ENCODE peak calls at places on chromosomes 2 and 18, in six cellular contexts. One of them, this sample, is unnamed.

GRCh38 chr2:120901213-120901612 is 165.5 kb downstream of the GLI2 start:
- DNase-seq in left ventricle myocardium inferior: peak
- DNase-seq in CD8-positive, alpha-beta T cell: no peak
- DNase-seq in heart right ventricle: no peak
- DNase-seq in astrocyte: no peak
- DNase-seq in foreskin fibroblast: no peak
- DNase-seq in this sample: no peak

GRCh38 chr2:45302011-45302325 is 292.7 kb upstream of the SIX2 start:
- DNase-seq in left ventricle myocardium inferior: no peak
- DNase-seq in CD8-positive, alpha-beta T cell: no peak
- DNase-seq in heart right ventricle: no peak
- DNase-seq in astrocyte: no peak
- DNase-seq in foreskin fibroblast: no peak
- DNase-seq in this sample: no peak

GRCh38 chr2:9250498-9251153 is 44.0 kb downstream of the ASAP2 start:
- DNase-seq in left ventricle myocardium inferior: no peak
- DNase-seq in CD8-positive, alpha-beta T cell: no peak
- DNase-seq in heart right ventricle: no peak
- DNase-seq in astrocyte: no peak
- DNase-seq in foreskin fibroblast: no peak
- DNase-seq in this sample: no peak

GRCh38 chr2:164911832-164912231 is 43.5 kb downstream of the SLC38A11 start:
- DNase-seq in left ventricle myocardium inferior: no peak
- DNase-seq in CD8-positive, alpha-beta T cell: no peak
- DNase-seq in heart right ventricle: no peak
- DNase-seq in astrocyte: no peak
- DNase-seq in foreskin fibroblast: no peak
- DNase-seq in this sample: no peak

GRCh38 chr2:187372213-187372612 is 75.8 kb downstream of the CALCRL start:
- DNase-seq in left ventricle myocardium inferior: no peak
- DNase-seq in CD8-positive, alpha-beta T cell: no peak
- DNase-seq in heart right ventricle: no peak
- DNase-seq in astrocyte: peak
- DNase-seq in foreskin fibroblast: peak
- DNase-seq in this sample: peak

GRCh38 chr2:240525802-240526201 is 32.0 kb downstream of the ANKMY1 start:
- DNase-seq in left ventricle myocardium inferior: no peak
- DNase-seq in CD8-positive, alpha-beta T cell: no peak
- DNase-seq in heart right ventricle: no peak
- DNase-seq in astrocyte: no peak
- DNase-seq in foreskin fibroblast: no peak
- DNase-seq in this sample: no peak

GRCh38 chr2:55161295-55162210 is 70.5 kb downstream of the CLHC1 start:
- DNase-seq in left ventricle myocardium inferior: no peak
- DNase-seq in CD8-positive, alpha-beta T cell: no peak
- DNase-seq in heart right ventricle: no peak
- DNase-seq in astrocyte: no peak
- DNase-seq in foreskin fibroblast: no peak
- DNase-seq in this sample: no peak

GRCh38 chr2:219540784-219541504 is 2.7 kb downstream of the CHPF start:
- DNase-seq in left ventricle myocardium inferior: no peak
- DNase-seq in CD8-positive, alpha-beta T cell: no peak
- DNase-seq in heart right ventricle: no peak
- DNase-seq in astrocyte: no peak
- DNase-seq in foreskin fibroblast: no peak
- DNase-seq in this sample: no peak

GRCh38 chr18:53715243-53715853 is 509.1 kb downstream of the MBD2 start:
- DNase-seq in left ventricle myocardium inferior: no peak
- DNase-seq in CD8-positive, alpha-beta T cell: no peak
- DNase-seq in heart right ventricle: no peak
- DNase-seq in astrocyte: no peak
- DNase-seq in foreskin fibroblast: no peak
- DNase-seq in this sample: no peak

GRCh38 chr2:237270556-237270955 is 143.4 kb downstream of the COL6A3 start:
- DNase-seq in left ventricle myocardium inferior: no peak
- DNase-seq in CD8-positive, alpha-beta T cell: no peak
- DNase-seq in heart right ventricle: no peak
- DNase-seq in astrocyte: no peak
- DNase-seq in foreskin fibroblast: no peak
- DNase-seq in this sample: no peak

GRCh38 chr18:31049189-31049588 is 6.6 kb upstream of the DSC3 start:
- DNase-seq in left ventricle myocardium inferior: no peak
- DNase-seq in CD8-positive, alpha-beta T cell: no peak
- DNase-seq in heart right ventricle: no peak
- DNase-seq in astrocyte: no peak
- DNase-seq in foreskin fibroblast: no peak
- DNase-seq in this sample: no peak

GRCh38 chr2:81060971-81061370 is 756.4 kb upstream of the LRRTM1 start:
- DNase-seq in left ventricle myocardium inferior: no peak
- DNase-seq in CD8-positive, alpha-beta T cell: no peak
- DNase-seq in heart right ventricle: no peak
- DNase-seq in astrocyte: no peak
- DNase-seq in foreskin fibroblast: no peak
- DNase-seq in this sample: no peak

GRCh38 chr2:208222351-208222750 is 32.5 kb downstream of the IDH1 start:
- DNase-seq in left ventricle myocardium inferior: no peak
- DNase-seq in CD8-positive, alpha-beta T cell: no peak
- DNase-seq in heart right ventricle: no peak
- DNase-seq in astrocyte: peak
- DNase-seq in foreskin fibroblast: peak
- DNase-seq in this sample: no peak

GRCh38 chr2:72825271-72826155 is at the start of gene EXOC6B:
- DNase-seq in left ventricle myocardium inferior: peak
- DNase-seq in CD8-positive, alpha-beta T cell: peak
- DNase-seq in heart right ventricle: peak
- DNase-seq in astrocyte: peak
- DNase-seq in foreskin fibroblast: peak
- DNase-seq in this sample: peak
- TF ChIP-seq CTCF in left ventricle myocardium inferior: no peak
- TF ChIP-seq CTCF in CD8-positive, alpha-beta T cell: no peak
- TF ChIP-seq CTCF in heart right ventricle: no peak
- TF ChIP-seq CTCF in astrocyte: no peak
- TF ChIP-seq CTCF in foreskin fibroblast: no peak
- TF ChIP-seq CTCF in this sample: peak

DNA sequence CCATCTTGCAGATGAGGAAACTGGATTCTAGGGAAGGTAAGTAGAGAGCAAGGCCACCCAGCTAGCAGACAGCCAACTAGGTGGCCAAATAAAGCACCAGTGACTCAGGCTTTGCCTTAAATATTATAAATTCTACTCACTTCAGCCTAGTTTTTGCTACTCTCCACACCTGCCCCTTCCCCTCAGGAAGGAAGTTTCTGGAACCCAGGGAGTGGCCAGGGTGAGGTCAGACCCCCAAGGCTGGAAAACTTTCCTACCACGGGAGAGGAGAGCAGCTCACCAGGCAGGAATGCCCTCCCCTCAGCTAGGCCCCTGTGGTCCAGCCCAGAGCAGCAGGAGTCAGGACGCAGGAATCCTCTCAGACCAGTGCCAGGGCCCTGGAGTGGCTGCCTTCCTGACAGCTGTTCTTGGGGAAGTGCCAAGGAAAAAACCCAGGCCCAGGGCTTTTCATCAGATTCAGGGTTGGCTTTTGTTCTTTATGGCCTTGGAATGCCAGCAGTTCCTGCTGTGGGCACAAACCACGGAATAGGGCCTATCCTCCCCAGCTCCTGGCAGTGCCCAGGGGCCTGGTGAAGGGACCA is 5.1 kb upstream of the PAX8 start:
- DNase-seq in left ventricle myocardium inferior: peak
- DNase-seq in CD8-positive, alpha-beta T cell: no peak
- DNase-seq in heart right ventricle: peak
- DNase-seq in astrocyte: peak
- DNase-seq in foreskin fibroblast: peak
- DNase-seq in this sample: peak
- H3K4me3 ChIP-seq in left ventricle myocardium inferior: no peak
- H3K4me3 ChIP-seq in CD8-positive, alpha-beta T cell: no peak
- H3K4me3 ChIP-seq in heart right ventricle: no peak
- H3K4me3 ChIP-seq in astrocyte: no peak
- H3K4me3 ChIP-seq in foreskin fibroblast: no peak
- H3K4me3 ChIP-seq in this sample: no peak

GRCh38 chr2:167966367-167966766 is 281.0 kb downstream of the STK39 start:
- DNase-seq in left ventricle myocardium inferior: no peak
- DNase-seq in CD8-positive, alpha-beta T cell: no peak
- DNase-seq in heart right ventricle: no peak
- DNase-seq in astrocyte: no peak
- DNase-seq in foreskin fibroblast: no peak
- DNase-seq in this sample: no peak

GRCh38 chr2:167963899-167964649 is 283.3 kb downstream of the STK39 start:
- DNase-seq in left ventricle myocardium inferior: no peak
- DNase-seq in CD8-positive, alpha-beta T cell: no peak
- DNase-seq in heart right ventricle: no peak
- DNase-seq in astrocyte: no peak
- DNase-seq in foreskin fibroblast: no peak
- DNase-seq in this sample: no peak

GRCh38 chr2:167962436-167963226 is 284.8 kb downstream of the STK39 start:
- DNase-seq in left ventricle myocardium inferior: no peak
- DNase-seq in CD8-positive, alpha-beta T cell: no peak
- DNase-seq in heart right ventricle: no peak
- DNase-seq in astrocyte: no peak
- DNase-seq in foreskin fibroblast: no peak
- DNase-seq in this sample: no peak

GRCh38 chr2:167965907-167966306 is 281.5 kb downstream of the STK39 start:
- DNase-seq in left ventricle myocardium inferior: no peak
- DNase-seq in CD8-positive, alpha-beta T cell: no peak
- DNase-seq in heart right ventricle: no peak
- DNase-seq in astrocyte: no peak
- DNase-seq in foreskin fibroblast: no peak
- DNase-seq in this sample: no peak

GRCh38 chr2:167964650-167965404 is 282.6 kb downstream of the STK39 start:
- DNase-seq in left ventricle myocardium inferior: no peak
- DNase-seq in CD8-positive, alpha-beta T cell: no peak
- DNase-seq in heart right ventricle: no peak
- DNase-seq in astrocyte: no peak
- DNase-seq in foreskin fibroblast: no peak
- DNase-seq in this sample: no peak
- TF ChIP-seq CTCF in left ventricle myocardium inferior: peak
- TF ChIP-seq CTCF in CD8-positive, alpha-beta T cell: no peak
- TF ChIP-seq CTCF in heart right ventricle: peak
- TF ChIP-seq CTCF in astrocyte: peak
- TF ChIP-seq CTCF in foreskin fibroblast: peak
- TF ChIP-seq CTCF in this sample: peak

GRCh38 chr2:61183815-61184214 is 21.8 kb downstream of the C2orf74 start:
- DNase-seq in left ventricle myocardium inferior: no peak
- DNase-seq in CD8-positive, alpha-beta T cell: no peak
- DNase-seq in heart right ventricle: no peak
- DNase-seq in astrocyte: no peak
- DNase-seq in foreskin fibroblast: no peak
- DNase-seq in this sample: no peak
- H3K4me3 ChIP-seq in left ventricle myocardium inferior: no peak
- H3K4me3 ChIP-seq in CD8-positive, alpha-beta T cell: no peak
- H3K4me3 ChIP-seq in heart right ventricle: no peak
- H3K4me3 ChIP-seq in astrocyte: no peak
- H3K4me3 ChIP-seq in foreskin fibroblast: no peak
- H3K4me3 ChIP-seq in this sample: no peak

This sample was measured in BJ.